ENCODE peak calls at places on chromosomes 13 and 19, in six cellular contexts. H, D, I, R, L and E are unnamed samples.

GRCh38 chr19:33216198-33216830 is 9.3 kb downstream of the SLC7A10 start:
- DNase-seq in H (no peak), D (no peak), I (no peak), R (no peak), L (no peak), E (no peak)

GRCh38 chr13:37534181-37534580 is 64.4 kb downstream of the POSTN start:
- DNase-seq in H (no peak), D (peak; percentile 80), I (peak; percentile 57), R (peak; percentile 45), L (peak; percentile 68), E (peak; percentile 46)

GRCh38 chr13:22232186-22232585 is 561.3 kb downstream of the FGF9 start:
- DNase-seq in H (no peak), D (no peak), I (no peak), R (no peak), L (no peak), E (no peak)

GRCh38 chr19:50514346-50515167 is 844 bp upstream of the ASPDH start:
- DNase-seq in H (no peak), D (no peak), I (no peak), R (no peak), L (no peak), E (no peak)

GRCh38 chr13:108270442-108270841 is 924 bp downstream of the TNFSF13B start:
- DNase-seq in H (no peak), D (no peak), I (no peak), R (no peak), L (no peak), E (no peak)

GRCh38 chr19:35011091-35011689 is 11.1 kb downstream of the GRAMD1A start:
- DNase-seq in H (peak; percentile 43), D (no peak), I (no peak), R (no peak), L (no peak), E (no peak)

GRCh38 chr19:55472463-55472862 is 4.0 kb upstream of the ZNF628 start:
- DNase-seq in H (no peak), D (peak; percentile 68), I (peak; percentile 55), R (peak; percentile 70), L (no peak), E (peak; percentile 57)

GRCh38 chr13:109111141-109111540 is 481.7 kb downstream of the MYO16 start:
- DNase-seq in H (no peak), D (no peak), I (no peak), R (no peak), L (no peak), E (no peak)

GRCh38 chr19:1725100-1726064 is 27.9 kb upstream of the ONECUT3 start:
- DNase-seq in H (no peak), D (no peak), I (peak; percentile 52), R (peak; percentile 54), L (no peak), E (peak; percentile 42)

GRCh38 chr13:95255072-95255732 is 46.0 kb downstream of the ABCC4 start:
- DNase-seq in H (no peak), D (no peak), I (no peak), R (no peak), L (no peak), E (no peak)

GRCh38 chr19:48499352-48500090 is 12.1 kb downstream of the LMTK3 start:
- DNase-seq in H (no peak), D (no peak), I (no peak), R (no peak), L (no peak), E (no peak)

GRCh38 chr13:94860981-94861407 is 148.6 kb upstream of the SOX21 start:
- DNase-seq in H (no peak), D (peak; percentile 6), I (peak; percentile 31), R (peak; percentile 32), L (no peak), E (peak; percentile 48)

GRCh38 chr13:27281420-27281819 is 10.8 kb downstream of the RASL11A start:
- DNase-seq in H (no peak), D (no peak), I (peak; percentile 20), R (no peak), L (no peak), E (no peak)

GRCh38 chr19:4589579-4590410 is 30.3 kb upstream of the SEMA6B start:
- DNase-seq in H (no peak), D (no peak), I (no peak), R (no peak), L (no peak), E (no peak)
- TF ChIP-seq CTCF in H (no peak), D (peak; percentile 73), I (peak; percentile 47), R (peak; percentile 52), L (peak; percentile 57), E (peak; percentile 32)

GRCh38 chr13:76293751-76294150 is 592.5 kb downstream of the KCTD12 start:
- DNase-seq in H (no peak), D (peak; percentile 17), I (peak; percentile 41), R (peak; percentile 39), L (no peak), E (peak; percentile 11)
- TF ChIP-seq CTCF in H (no peak), D (no peak), I (no peak), R (no peak), L (no peak), E (no peak)

DNA sequence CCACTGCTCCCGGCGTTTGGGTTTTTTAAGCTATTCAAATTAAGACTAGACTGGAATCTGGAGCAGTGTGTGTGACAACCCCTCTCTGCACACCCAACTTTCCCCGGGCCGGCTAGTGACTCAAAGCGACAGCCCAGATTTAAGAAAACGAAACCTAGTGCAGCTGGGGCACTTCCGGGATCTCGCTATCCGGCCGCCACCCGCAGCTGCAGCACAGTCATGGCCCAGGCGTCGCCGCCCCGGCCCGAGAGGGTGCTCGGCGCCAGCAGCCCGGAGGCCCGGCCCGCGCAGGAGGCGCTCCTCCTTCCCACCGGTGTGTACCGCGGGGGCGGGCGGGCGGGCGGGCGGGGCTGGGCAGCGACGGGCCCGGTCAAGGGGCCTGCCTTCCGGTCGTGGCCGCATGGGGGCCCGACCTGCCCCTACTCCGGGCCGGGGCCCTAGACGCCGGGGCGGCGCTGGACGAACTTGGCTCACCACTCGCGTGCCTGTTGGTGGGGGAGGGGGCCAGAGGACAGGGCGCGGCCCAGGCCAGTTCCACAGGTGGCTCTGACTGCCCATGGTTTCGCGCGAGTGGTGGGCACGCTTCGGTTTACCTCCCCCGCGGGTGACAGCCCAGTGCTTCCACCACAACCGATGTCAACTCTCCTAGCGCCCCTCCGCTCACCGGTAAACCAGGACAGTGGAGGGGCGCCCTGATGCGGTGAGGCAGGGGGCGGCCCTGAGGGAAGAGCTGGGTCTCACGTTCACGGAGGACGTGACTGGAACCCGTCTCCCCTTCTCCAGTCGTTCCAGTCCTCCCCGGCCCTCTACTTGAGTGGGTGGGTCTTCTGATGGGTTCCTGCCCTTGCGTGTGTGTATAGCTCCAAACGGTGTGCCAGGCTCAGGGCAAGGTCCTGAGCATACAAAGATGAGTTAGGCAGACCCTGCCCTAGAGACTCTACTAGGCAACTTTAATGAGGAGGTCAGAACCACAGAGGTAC is at the start of gene PHF11:
- DNase-seq in H (peak; percentile 85), D (peak; percentile 64), I (peak; percentile 66), R (peak; percentile 65), L (no peak), E (peak; percentile 76)
- TF ChIP-seq CTCF in H (no peak), D (no peak), I (no peak), R (no peak), L (no peak), E (no peak)

GRCh38 chr13:43787998-43788397 is 1.2 kb upstream of the ENOX1 start:
- DNase-seq in H (no peak), D (peak; percentile 65), I (peak; percentile 69), R (peak; percentile 78), L (no peak), E (peak; percentile 52)
- TF ChIP-seq CTCF in H (no peak), D (peak; percentile 73), I (peak; percentile 53), R (peak; percentile 75), L (peak; percentile 23), E (peak; percentile 33)

GRCh38 chr19:6718741-6719539 is 1.5 kb downstream of the C3 start:
- DNase-seq in H (no peak), D (no peak), I (peak; percentile 75), R (no peak), L (no peak), E (peak; percentile 92)

GRCh38 chr19:6718111-6718740 is 2.2 kb downstream of the C3 start:
- DNase-seq in H (no peak), D (no peak), I (no peak), R (no peak), L (no peak), E (no peak)

GRCh38 chr19:6717441-6717971 is 2.9 kb downstream of the C3 start:
- DNase-seq in H (no peak), D (no peak), I (peak; percentile 25), R (no peak), L (no peak), E (no peak)

GRCh38 chr19:6714749-6715555 is 5.5 kb downstream of the C3 start:
- DNase-seq in H (no peak), D (no peak), I (no peak), R (no peak), L (no peak), E (no peak)

DNA sequence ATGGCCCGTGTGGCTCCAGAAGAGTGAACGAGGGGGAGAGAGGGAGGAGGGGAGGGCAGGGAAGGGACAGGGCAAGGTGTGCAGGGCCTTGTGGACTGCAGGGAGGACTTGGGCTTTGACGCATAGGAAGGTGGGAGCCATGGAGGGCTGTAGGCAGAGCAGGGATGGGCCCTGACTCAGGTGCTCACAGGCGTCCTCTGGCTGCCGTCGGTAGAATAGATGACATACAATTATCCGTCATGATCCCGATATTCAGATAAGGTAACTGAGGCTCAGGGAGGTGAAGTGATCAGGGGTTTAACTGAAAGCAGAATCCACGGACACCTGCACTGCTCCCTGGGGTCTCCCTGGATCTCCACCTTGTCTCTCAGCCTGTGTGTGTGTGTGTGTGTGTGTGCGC is 3.4 kb downstream of the C3 start:
- DNase-seq in H (no peak), D (no peak), I (no peak), R (no peak), L (no peak), E (no peak)
- TF ChIP-seq CTCF in H (no peak), D (no peak), I (no peak), R (peak; percentile 20), L (no peak), E (no peak)

GRCh38 chr13:25455146-25455545 is 83.4 kb downstream of the ATP8A2 start:
- DNase-seq in H (no peak), D (no peak), I (no peak), R (no peak), L (no peak), E (peak; percentile 87)
- TF ChIP-seq CTCF in H (no peak), D (no peak), I (no peak), R (no peak), L (no peak), E (no peak)